ENCODE peak calls at places on chromosome 14, in four cellular contexts. One of them, this sample, is unnamed.

GRCh38 chr14:61475316-61475715 is 153.9 kb downstream of the PRKCH start:
- DNase-seq in stomach: no peak
- DNase-seq in H9: no peak
- DNase-seq in A549: peak; percentile 80
- DNase-seq in this sample: no peak

GRCh38 chr14:59836116-59836515 is 34.5 kb downstream of the RTN1 start:
- DNase-seq in stomach: no peak
- DNase-seq in H9: no peak
- DNase-seq in A549: no peak
- DNase-seq in this sample: no peak

GRCh38 chr14:71206766-71207371 is 299.6 kb downstream of the PCNX1 start:
- DNase-seq in A549: peak; percentile 27
- DNase-seq in stomach: peak; percentile 26
- DNase-seq in H9: no peak
- DNase-seq in this sample: no peak

GRCh38 chr14:105272623-105273022 is 24.3 kb downstream of the BTBD6 start:
- DNase-seq in stomach: no peak
- DNase-seq in H9: peak; percentile 43
- DNase-seq in A549: no peak
- DNase-seq in this sample: no peak

GRCh38 chr14:87628129-87628528 is 364.9 kb downstream of the GALC start:
- DNase-seq in stomach: no peak
- DNase-seq in A549: no peak
- DNase-seq in H9: no peak
- DNase-seq in this sample: peak; percentile 12

GRCh38 chr14:72755766-72756165 is 138.1 kb downstream of the DPF3 start:
- DNase-seq in stomach: no peak
- DNase-seq in H9: no peak
- DNase-seq in A549: no peak
- DNase-seq in this sample: no peak

GRCh38 chr14:28780843-28781503 is 14.4 kb downstream of the FOXG1 start:
- DNase-seq in H9: peak; percentile 71
- DNase-seq in A549: no peak
- DNase-seq in stomach: no peak
- DNase-seq in this sample: no peak

GRCh38 chr14:95695913-95696312 is 9.7 kb downstream of the TCL1B start:
- DNase-seq in A549: no peak
- DNase-seq in stomach: no peak
- DNase-seq in H9: no peak
- DNase-seq in this sample: no peak

GRCh38 chr14:32709072-32709471 is 229.6 kb upstream of the NPAS3 start:
- DNase-seq in stomach: no peak
- DNase-seq in H9: no peak
- DNase-seq in A549: peak; percentile 11
- DNase-seq in this sample: no peak

GRCh38 chr14:85438613-85439012 is 91.3 kb upstream of the FLRT2 start:
- DNase-seq in H9: no peak
- DNase-seq in A549: no peak
- DNase-seq in stomach: no peak
- DNase-seq in this sample: no peak

GRCh38 chr14:49315570-49315969 is 270.6 kb downstream of the RPS29 start:
- DNase-seq in A549: no peak
- DNase-seq in H9: no peak
- DNase-seq in stomach: no peak
- DNase-seq in this sample: no peak

GRCh38 chr14:69287096-69287991 is 27.4 kb downstream of the GALNT16 start:
- DNase-seq in stomach: no peak
- DNase-seq in H9: peak; percentile 46
- DNase-seq in A549: peak; percentile 35
- DNase-seq in this sample: no peak

GRCh38 chr14:91466192-91466591 is 43.9 kb downstream of the PPP4R3A start:
- DNase-seq in H9: no peak
- DNase-seq in A549: no peak
- DNase-seq in stomach: no peak
- DNase-seq in this sample: no peak

GRCh38 chr14:46580941-46581671 is 70.5 kb downstream of the RPL10L start:
- DNase-seq in H9: peak; percentile 38
- DNase-seq in A549: peak; percentile 67
- DNase-seq in stomach: no peak
- DNase-seq in this sample: peak; percentile 53

GRCh38 chr14:59107819-59108218 is 80.6 kb upstream of the DAAM1 start:
- DNase-seq in H9: no peak
- DNase-seq in stomach: no peak
- DNase-seq in A549: no peak
- DNase-seq in this sample: no peak

GRCh38 chr14:98069712-98070133 is 1202.3 kb downstream of the BCL11B start:
- DNase-seq in A549: peak; percentile 4
- DNase-seq in H9: peak; percentile 34
- DNase-seq in stomach: no peak
- DNase-seq in this sample: no peak

GRCh38 chr14:104980601-104981531 is 2.7 kb upstream of the AHNAK2 start:
- DNase-seq in H9: no peak
- DNase-seq in stomach: no peak
- DNase-seq in A549: no peak
- DNase-seq in this sample: no peak

GRCh38 chr14:28759056-28759657 is 7.4 kb upstream of the FOXG1 start:
- DNase-seq in A549: no peak
- DNase-seq in H9: peak; percentile 48
- DNase-seq in stomach: no peak
- DNase-seq in this sample: no peak

GRCh38 chr14:56902413-56902812 is 92.1 kb upstream of the OTX2 start:
- DNase-seq in stomach: no peak
- DNase-seq in H9: no peak
- DNase-seq in A549: no peak
- DNase-seq in this sample: no peak

GRCh38 chr14:61512508-61512907 is 182.8 kb upstream of the HIF1A start:
- DNase-seq in H9: no peak
- DNase-seq in A549: no peak
- DNase-seq in stomach: no peak
- DNase-seq in this sample: no peak

GRCh38 chr14:21063479-21063878 is 5.9 kb downstream of the RNASE8 start:
- DNase-seq in stomach: no peak
- DNase-seq in A549: no peak
- DNase-seq in H9: no peak
- DNase-seq in this sample: no peak

GRCh38 chr14:56687123-56687522 is 107.5 kb downstream of the TMEM260 start:
- DNase-seq in A549: no peak
- DNase-seq in H9: no peak
- DNase-seq in stomach: no peak
- DNase-seq in this sample: no peak

GRCh38 chr14:53850714-53851296 is 105.8 kb downstream of the BMP4 start:
- DNase-seq in stomach: no peak
- DNase-seq in H9: no peak
- DNase-seq in A549: peak; percentile 75
- DNase-seq in this sample: no peak

GRCh38 chr14:56794088-56794556 is 16.2 kb downstream of the OTX2 start:
- DNase-seq in stomach: no peak
- DNase-seq in A549: no peak
- DNase-seq in H9: peak; percentile 74
- DNase-seq in this sample: no peak

GRCh38 chr14:51458563-51458955 is 193.2 kb upstream of the FRMD6 start:
- DNase-seq in H9: no peak
- DNase-seq in stomach: no peak
- DNase-seq in A549: no peak
- DNase-seq in this sample: no peak

GRCh38 chr14:102320033-102320660 is 601 bp downstream of the ZNF839 start:
- DNase-seq in A549: no peak
- DNase-seq in stomach: peak; percentile 49
- DNase-seq in H9: no peak
- DNase-seq in this sample: no peak

GRCh38 chr14:42057176-42057575 is 450.5 kb downstream of the LRFN5 start:
- DNase-seq in H9: no peak
- DNase-seq in A549: no peak
- DNase-seq in stomach: no peak
- DNase-seq in this sample: no peak

GRCh38 chr14:104680806-104681688 is 8.4 kb upstream of the INF2 start:
- DNase-seq in H9: no peak
- DNase-seq in stomach: peak; percentile 87
- DNase-seq in A549: peak; percentile 86
- DNase-seq in this sample: no peak

GRCh38 chr14:77276295-77276935 is 5.4 kb upstream of the NGB start:
- DNase-seq in stomach: no peak
- DNase-seq in A549: no peak
- DNase-seq in H9: no peak
- DNase-seq in this sample: no peak

GRCh38 chr14:90514566-90514965 is 117.7 kb downstream of the CALM1 start:
- DNase-seq in A549: no peak
- DNase-seq in stomach: no peak
- DNase-seq in H9: no peak
- DNase-seq in this sample: no peak

GRCh38 chr14:99260652-99261551 is 11.1 kb downstream of the BCL11B start:
- DNase-seq in A549: no peak
- DNase-seq in stomach: no peak
- DNase-seq in H9: no peak
- DNase-seq in this sample: no peak

DNA sequence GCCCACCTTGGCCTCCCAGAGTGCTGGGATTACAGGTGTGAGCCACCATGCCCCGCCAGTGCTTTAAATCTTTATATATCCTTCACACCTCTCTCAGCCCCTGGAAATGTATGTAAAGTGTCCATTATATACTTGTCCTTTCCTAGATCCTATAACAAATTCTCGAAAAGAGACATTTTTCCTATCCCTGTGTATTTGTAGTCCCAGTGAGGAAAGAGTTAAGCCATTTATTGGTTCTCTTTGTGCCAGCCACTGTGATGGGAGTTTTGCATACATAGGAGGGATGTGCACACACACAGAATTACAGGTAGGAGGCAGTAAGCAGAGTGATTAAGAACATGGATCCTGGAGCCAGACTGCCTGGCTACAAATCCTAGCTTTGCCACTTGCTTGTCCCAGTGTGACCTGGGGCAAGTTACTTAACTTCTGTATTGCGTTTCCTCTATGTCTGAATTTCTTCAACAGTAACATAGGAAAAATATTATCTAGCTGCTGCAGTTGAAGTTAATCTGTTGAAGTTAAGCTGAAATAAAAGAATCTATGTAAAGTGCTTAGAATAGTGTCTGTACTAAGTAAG is 2.1 kb upstream of the RABGGTA start:
- DNase-seq in A549: peak; percentile 43
- DNase-seq in stomach: no peak
- DNase-seq in H9: no peak
- DNase-seq in this sample: no peak
- TF ChIP-seq CTCF in A549: no peak
- TF ChIP-seq CTCF in stomach: no peak
- TF ChIP-seq CTCF in H9: peak; percentile 27
- TF ChIP-seq CTCF in this sample: no peak

DNA sequence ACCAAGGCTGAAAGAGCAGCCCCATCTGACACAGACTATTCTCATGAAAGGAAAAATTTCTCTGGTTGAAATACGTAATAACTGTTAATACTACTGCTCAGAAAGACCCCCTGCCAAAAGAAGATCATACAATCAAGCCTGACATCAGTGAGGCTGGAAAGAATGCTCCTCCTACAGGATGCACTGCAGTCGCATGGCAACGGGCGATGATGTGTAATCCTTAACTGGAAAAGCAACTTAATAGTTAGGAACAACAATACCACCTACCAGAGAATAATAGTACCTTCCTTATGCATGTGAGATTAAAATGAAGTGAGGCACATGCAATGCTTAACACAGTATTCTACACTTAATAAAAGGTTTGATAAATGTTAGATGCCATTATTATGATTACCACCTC is 1.2 kb upstream of the GOLGA5 start:
- DNase-seq in H9: no peak
- DNase-seq in stomach: no peak
- DNase-seq in A549: peak; percentile 30
- DNase-seq in this sample: no peak
- TF ChIP-seq CTCF in H9: no peak
- TF ChIP-seq CTCF in stomach: no peak
- TF ChIP-seq CTCF in A549: no peak
- TF ChIP-seq CTCF in this sample: no peak

GRCh38 chr14:101315802-101316296 is 245.4 kb upstream of the DIO3 start:
- DNase-seq in H9: no peak
- DNase-seq in A549: peak; percentile 48
- DNase-seq in stomach: no peak
- DNase-seq in this sample: no peak

GRCh38 chr14:101318271-101318670 is 243.0 kb upstream of the DIO3 start:
- DNase-seq in stomach: no peak
- DNase-seq in A549: no peak
- DNase-seq in H9: no peak
- DNase-seq in this sample: no peak

GRCh38 chr14:101313268-101313667 is 248.0 kb upstream of the DIO3 start:
- DNase-seq in A549: no peak
- DNase-seq in H9: no peak
- DNase-seq in stomach: no peak
- DNase-seq in this sample: no peak
- TF ChIP-seq CTCF in A549: no peak
- TF ChIP-seq CTCF in H9: peak; percentile 58
- TF ChIP-seq CTCF in stomach: no peak
- TF ChIP-seq CTCF in this sample: no peak

DNA sequence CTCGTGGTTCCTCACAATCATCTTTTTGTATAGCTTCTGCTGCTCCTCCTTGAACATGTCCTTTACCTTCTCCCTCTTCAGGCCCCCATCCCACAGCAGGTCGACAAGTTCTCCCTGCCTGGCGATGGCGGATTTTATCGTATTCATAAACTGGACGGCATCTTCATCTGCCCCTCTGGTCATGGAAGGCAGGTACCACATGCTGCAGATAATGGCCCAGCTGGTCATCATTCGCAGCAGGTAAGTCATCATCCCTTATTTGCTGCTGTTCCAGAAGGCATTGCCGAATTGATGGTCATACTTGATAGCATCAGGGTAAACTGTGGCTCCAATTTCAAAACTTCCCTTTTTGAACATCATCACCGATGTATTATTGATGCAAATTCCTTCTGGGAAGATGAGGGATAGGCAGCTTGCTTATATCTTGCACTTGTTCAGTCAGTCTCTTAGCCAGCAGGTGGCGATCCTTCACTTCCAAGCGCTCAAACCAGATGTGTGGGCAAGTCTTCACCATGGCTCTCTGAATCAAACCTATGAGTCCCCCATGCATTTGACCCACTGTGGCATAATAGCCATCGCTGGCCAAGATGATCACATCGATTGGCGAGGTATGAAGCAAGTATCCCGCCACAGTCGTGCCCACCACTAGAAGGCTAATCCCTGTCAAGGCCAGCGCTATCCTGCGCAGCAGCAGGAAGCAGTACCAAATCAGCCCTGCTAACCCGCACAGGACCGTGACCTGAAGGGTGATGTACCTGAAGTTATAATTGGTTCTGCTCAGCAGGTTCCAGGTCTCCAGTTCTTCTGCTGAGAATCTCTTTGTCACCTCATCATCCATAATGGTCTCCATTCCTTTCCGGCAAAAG is 381.5 kb upstream of the STXBP6 start:
- DNase-seq in stomach: peak; percentile 32
- DNase-seq in H9: peak; percentile 71
- DNase-seq in A549: peak; percentile 50
- DNase-seq in this sample: peak; percentile 23
- TF ChIP-seq CTCF in stomach: peak; percentile 18
- TF ChIP-seq CTCF in H9: peak; percentile 75
- TF ChIP-seq CTCF in A549: no peak
- TF ChIP-seq CTCF in this sample: peak; percentile 60